ENCODE peak calls at places on chromosomes 6 and 20, in ten cellular contexts. J is fibroblast of pulmonary artery; N is activated CD8-positive, alpha-beta memory T cell treated with anti-CD3 and anti-CD28 coated beads, Interleukin-2, amount 10 ng/mL, durations not matched to agents 7 days and 5 days; I is CD4-positive, alpha-beta memory T cell; V is RWPE1; C is anterior cingulate cortex; H is caudate nucleus; T is endothelial cell; Q is NCI-H2081 treated with DMSO at 0.1 percent for 48 hours; P is T-helper 1 cell. U is an unnamed sample.

GRCh38 chr6:158629376-158630221 is 14.9 kb downstream of the DYNLT1 start:
- DNase-seq in J (no peak), N (peak), I (peak), V (no peak), C (no peak), H (no peak), T (no peak), Q (no peak), P (no peak), U (peak)

GRCh38 chr6:7528565-7528964 is 12.9 kb upstream of the DSP start:
- DNase-seq in J (peak), N (no peak), I (no peak), V (peak), C (no peak), H (no peak), T (no peak), Q (no peak), P (no peak), U (no peak)

GRCh38 chr6:42813906-42814444 is 32.1 kb downstream of the BICRAL start:
- DNase-seq in J (no peak), N (no peak), I (no peak), V (no peak), C (no peak), H (no peak), T (no peak), Q (no peak), P (no peak), U (no peak)

GRCh38 chr6:53834134-53834533 is 39.3 kb downstream of the LRRC1 start:
- DNase-seq in J (no peak), N (no peak), I (no peak), V (no peak), C (no peak), H (peak), T (no peak), Q (no peak), P (no peak), U (no peak)

GRCh38 chr6:170524188-170524535 is 28.9 kb downstream of the PSMB1 start:
- DNase-seq in J (no peak), N (no peak), I (no peak), V (no peak), C (no peak), H (no peak), T (no peak), Q (no peak), P (no peak), U (no peak)

GRCh38 chr20:53866787-53867740 is 203.3 kb downstream of the BCAS1 start:
- DNase-seq in J (no peak), N (no peak), I (peak), V (no peak), C (no peak), H (no peak), T (no peak), Q (no peak), P (no peak), U (no peak)

GRCh38 chr6:2036084-2037023 is 209.1 kb downstream of the GMDS start:
- DNase-seq in J (no peak), N (no peak), I (no peak), V (no peak), C (no peak), H (no peak), T (no peak), Q (no peak), P (no peak), U (no peak)

GRCh38 chr6:43923376-43924221 is 153.6 kb downstream of the VEGFA start:
- DNase-seq in J (no peak), N (no peak), I (no peak), V (peak), C (no peak), H (no peak), T (no peak), Q (no peak), P (no peak), U (no peak)

GRCh38 chr20:61887694-61888093 is 178.0 kb downstream of the TAF4 start:
- DNase-seq in J (no peak), N (no peak), I (no peak), V (no peak), C (no peak), H (no peak), T (no peak), Q (no peak), P (no peak), U (no peak)

GRCh38 chr20:10489853-10490627 is 54.9 kb downstream of the SLX4IP start:
- DNase-seq in J (no peak), N (no peak), I (no peak), V (no peak), C (no peak), H (no peak), T (no peak), Q (no peak), P (no peak), U (no peak)

GRCh38 chr6:128413291-128413690 is 107.1 kb downstream of the PTPRK start:
- DNase-seq in J (no peak), N (no peak), I (no peak), V (no peak), C (no peak), H (no peak), T (no peak), Q (no peak), P (no peak), U (no peak)

GRCh38 chr6:4638641-4639040 is 137.6 kb upstream of the CDYL start:
- DNase-seq in J (no peak), N (no peak), I (no peak), V (no peak), C (no peak), H (no peak), T (no peak), Q (no peak), P (no peak), U (no peak)

GRCh38 chr6:20712011-20712410 is 177.8 kb downstream of the CDKAL1 start:
- DNase-seq in J (peak), N (no peak), I (no peak), V (no peak), C (no peak), H (no peak), T (no peak), Q (no peak), P (no peak), U (peak)

GRCh38 chr6:4084444-4085328 is 5.7 kb upstream of the FAM217A start:
- DNase-seq in J (no peak), N (no peak), I (no peak), V (no peak), C (no peak), H (peak), T (no peak), Q (peak), P (no peak), U (no peak)

GRCh38 chr6:49548613-49549304 is 1.7 kb upstream of the C6orf141 start:
- DNase-seq in J (no peak), N (no peak), I (no peak), V (no peak), C (no peak), H (no peak), T (no peak), Q (no peak), P (no peak), U (no peak)

GRCh38 chr6:41036188-41036587 is 2.8 kb downstream of the UNC5CL start:
- DNase-seq in J (no peak), N (no peak), I (no peak), V (peak), C (no peak), H (no peak), T (no peak), Q (no peak), P (no peak), U (peak)

GRCh38 chr6:12271997-12272396 is 18.2 kb upstream of the EDN1 start:
- DNase-seq in J (no peak), N (no peak), I (no peak), V (no peak), C (no peak), H (no peak), T (no peak), Q (no peak), P (no peak), U (no peak)

GRCh38 chr6:42335896-42336295 is 115.8 kb downstream of the TRERF1 start:
- DNase-seq in J (no peak), N (no peak), I (no peak), V (no peak), C (no peak), H (no peak), T (no peak), Q (no peak), P (no peak), U (no peak)

GRCh38 chr6:39075010-39075738 is 26.6 kb downstream of the GLP1R start:
- DNase-seq in J (no peak), N (peak), I (no peak), V (no peak), C (no peak), H (no peak), T (no peak), Q (no peak), P (no peak), U (no peak)

GRCh38 chr20:31472395-31473330 is 2.3 kb downstream of the DEFB124 start:
- DNase-seq in J (peak), N (no peak), I (no peak), V (no peak), C (no peak), H (no peak), T (no peak), Q (no peak), P (no peak), U (no peak)

GRCh38 chr20:24441600-24441999 is 27.8 kb upstream of the SYNDIG1 start:
- DNase-seq in J (no peak), N (no peak), I (no peak), V (no peak), C (no peak), H (no peak), T (no peak), Q (no peak), P (no peak), U (no peak)

GRCh38 chr6:142945446-142946180 is 637 bp upstream of the HIVEP2 start:
- DNase-seq in J (no peak), N (peak), I (peak), V (peak), C (no peak), H (peak), T (peak), Q (no peak), P (peak), U (peak)

GRCh38 chr20:856361-856775 is 22.9 kb downstream of the FAM110A start:
- DNase-seq in J (peak), N (peak), I (peak), V (peak), C (no peak), H (no peak), T (no peak), Q (no peak), P (no peak), U (no peak)

GRCh38 chr6:146851837-146852236 is 253.1 kb downstream of the ADGB start:
- DNase-seq in J (peak), N (peak), I (no peak), V (no peak), C (no peak), H (no peak), T (no peak), Q (no peak), P (no peak), U (no peak)

GRCh38 chr6:128303870-128304269 is 216.5 kb downstream of the PTPRK start:
- DNase-seq in J (peak), N (no peak), I (no peak), V (no peak), C (no peak), H (no peak), T (no peak), Q (no peak), P (no peak), U (no peak)

GRCh38 chr20:12970372-12970821 is 38.4 kb upstream of the SPTLC3 start:
- DNase-seq in J (peak), N (no peak), I (peak), V (peak), C (no peak), H (no peak), T (peak), Q (no peak), P (no peak), U (peak)

GRCh38 chr20:36344517-36345132 is 38.5 kb downstream of the DLGAP4 start:
- DNase-seq in J (peak), N (peak), I (no peak), V (peak), C (no peak), H (no peak), T (peak), Q (no peak), P (no peak), U (peak)

GRCh38 chr20:17768267-17768666 is 68.5 kb downstream of the BANF2 start:
- DNase-seq in J (no peak), N (no peak), I (no peak), V (no peak), C (no peak), H (no peak), T (no peak), Q (no peak), P (no peak), U (no peak)

GRCh38 chr6:149065658-149066556 is 251.6 kb upstream of the TAB2 start:
- DNase-seq in J (peak), N (peak), I (peak), V (no peak), C (no peak), H (no peak), T (no peak), Q (no peak), P (peak), U (no peak)

GRCh38 chr6:56708810-56709597 is 66.3 kb upstream of the DST start:
- DNase-seq in J (peak), N (no peak), I (peak), V (peak), C (no peak), H (no peak), T (no peak), Q (no peak), P (no peak), U (peak)

GRCh38 chr6:159234102-159234553 is 64.9 kb downstream of the FNDC1 start:
- DNase-seq in J (no peak), N (no peak), I (no peak), V (no peak), C (no peak), H (no peak), T (no peak), Q (no peak), P (no peak), U (no peak)

GRCh38 chr20:57252559-57253162 is 13.8 kb downstream of the BMP7 start:
- DNase-seq in J (no peak), N (no peak), I (no peak), V (no peak), C (no peak), H (no peak), T (no peak), Q (no peak), P (no peak), U (no peak)

GRCh38 chr6:82363368-82364086 is at the start of gene TPBG:
- DNase-seq in J (peak), N (no peak), I (peak), V (peak), C (no peak), H (peak), T (peak), Q (no peak), P (no peak), U (peak)

GRCh38 chr6:34238507-34239239 is 2.0 kb downstream of the HMGA1 start:
- DNase-seq in J (no peak), N (no peak), I (no peak), V (no peak), C (no peak), H (no peak), T (no peak), Q (no peak), P (no peak), U (no peak)

GRCh38 chr20:63498950-63499332 is at the start of gene EEF1A2:
- DNase-seq in J (no peak), N (no peak), I (peak), V (no peak), C (no peak), H (peak), T (no peak), Q (no peak), P (peak), U (peak)

U was measured in DMS53.